ENCODE peak calls at places on chromosomes 5 and 9, in ten cellular contexts. P is pancreas, M is HT-29, S is neural crest cell, E is adrenal gland, C is progenitor cell of endocrine pancreas, G is AG04449, I is MCF 10A, A is HFF-Myc, L is pons. D is an unnamed sample.

GRCh38 chr5:177982072-177982727 is 13.8 kb downstream of the PROP1 start:
- DNase-seq in I (peak), M (peak), A (no peak), S (no peak), P (peak), G (no peak), E (no peak), L (no peak), C (no peak), D (no peak)

GRCh38 chr9:136512651-136513066 is 29.8 kb upstream of the SEC16A start:
- DNase-seq in P (no peak), M (peak), L (no peak), C (no peak), A (no peak), G (no peak), S (no peak), E (no peak), I (no peak), D (no peak)

GRCh38 chr9:129665008-129665771 is at the start of gene PRRX2:
- DNase-seq in I (no peak), S (peak), A (no peak), G (no peak), E (no peak), M (no peak), C (no peak), P (no peak), L (no peak), D (no peak)

GRCh38 chr9:120289990-120290925 is 289.7 kb downstream of the CDK5RAP2 start:
- DNase-seq in C (no peak), L (no peak), A (no peak), I (peak), G (no peak), P (no peak), S (no peak), E (peak), M (no peak), D (no peak)

GRCh38 chr9:131609116-131609830 is 64.0 kb downstream of the PRRT1B start:
- DNase-seq in G (peak), L (peak), E (no peak), S (no peak), C (no peak), A (no peak), M (no peak), P (no peak), I (peak), D (no peak)

GRCh38 chr5:6592611-6593010 is 40.2 kb downstream of the NSUN2 start:
- DNase-seq in M (no peak), E (peak), L (no peak), P (no peak), A (no peak), I (peak), S (no peak), G (no peak), C (no peak), D (no peak)

GRCh38 chr5:77958642-77959315 is 182.6 kb upstream of the TBCA start:
- DNase-seq in M (no peak), G (no peak), C (no peak), A (no peak), I (no peak), L (no peak), P (no peak), S (peak), E (no peak), D (no peak)

GRCh38 chr5:23139338-23140171 is 286.4 kb upstream of the CDH12 start:
- DNase-seq in E (no peak), I (peak), L (peak), A (no peak), S (no peak), P (no peak), G (no peak), M (peak), C (no peak), D (no peak)

GRCh38 chr5:66224273-66224672 is 80.2 kb downstream of the SREK1 start:
- DNase-seq in M (no peak), P (no peak), S (no peak), G (no peak), A (no peak), I (no peak), E (no peak), L (no peak), C (no peak), D (no peak)

GRCh38 chr9:16337322-16338029 is 533.0 kb downstream of the BNC2 start:
- DNase-seq in M (no peak), S (no peak), A (peak), P (no peak), G (peak), C (no peak), I (peak), L (peak), E (peak), D (no peak)

GRCh38 chr5:180289966-180290365 is 1.9 kb downstream of the MAPK9 start:
- DNase-seq in C (no peak), A (no peak), S (no peak), P (peak), E (no peak), G (no peak), M (no peak), L (no peak), I (peak), D (no peak)

GRCh38 chr5:113487779-113488644 is at the start of gene MCC:
- DNase-seq in I (peak), G (peak), C (peak), S (peak), L (peak), P (peak), E (peak), M (no peak), A (peak), D (peak)

GRCh38 chr9:114908796-114909448 is 21.5 kb downstream of the TNFSF8 start:
- DNase-seq in E (peak), G (no peak), L (no peak), I (no peak), M (no peak), S (no peak), A (no peak), C (no peak), P (no peak), D (no peak)

GRCh38 chr5:93371893-93372292 is 209.1 kb downstream of the NR2F1-AS1 start:
- DNase-seq in P (no peak), I (no peak), M (no peak), E (no peak), A (no peak), L (no peak), C (no peak), G (no peak), S (no peak), D (no peak)

GRCh38 chr5:124276166-124276565 is 470.3 kb downstream of the ZNF608 start:
- DNase-seq in I (no peak), G (no peak), M (no peak), L (no peak), C (no peak), P (no peak), A (no peak), E (no peak), S (no peak), D (no peak)

GRCh38 chr5:37816883-37817282 is 23.0 kb downstream of the GDNF start:
- DNase-seq in E (no peak), S (no peak), M (no peak), I (no peak), L (peak), A (no peak), P (no peak), C (no peak), G (no peak), D (no peak)

GRCh38 chr5:55599148-55600050 is 64.6 kb upstream of the PLPP1 start:
- DNase-seq in G (no peak), C (no peak), A (no peak), L (no peak), E (no peak), P (no peak), I (no peak), S (no peak), M (no peak), D (no peak)

GRCh38 chr9:96581823-96582598 is 37.6 kb downstream of the CDC14B start:
- DNase-seq in I (no peak), L (no peak), S (no peak), C (no peak), E (no peak), P (no peak), M (no peak), G (no peak), A (no peak), D (no peak)

GRCh38 chr5:171953860-171954701 is 52.4 kb downstream of the FBXW11 start:
- DNase-seq in G (peak), P (no peak), C (no peak), L (no peak), S (no peak), E (no peak), I (no peak), A (no peak), M (no peak), D (no peak)

GRCh38 chr5:39616131-39616530 is 191.4 kb upstream of the DAB2 start:
- DNase-seq in P (no peak), I (no peak), A (no peak), E (no peak), S (no peak), G (no peak), C (no peak), L (no peak), M (no peak), D (no peak)

GRCh38 chr5:37954561-37954960 is 114.7 kb upstream of the GDNF start:
- DNase-seq in L (no peak), G (no peak), C (no peak), S (no peak), E (no peak), I (no peak), P (no peak), M (no peak), A (no peak), D (no peak)

GRCh38 chr9:138022121-138022741 is 144.6 kb downstream of the CACNA1B start:
- DNase-seq in M (peak), A (no peak), E (no peak), P (peak), I (no peak), C (no peak), S (no peak), G (no peak), L (no peak), D (no peak)

GRCh38 chr9:33698267-33698666 is 97.1 kb upstream of the PRSS3 start:
- DNase-seq in E (no peak), M (no peak), L (no peak), A (no peak), S (no peak), I (peak), G (no peak), C (no peak), P (no peak), D (no peak)

GRCh38 chr5:143629871-143630658 is 181.9 kb upstream of the HMHB1 start:
- DNase-seq in I (peak), E (no peak), M (peak), A (no peak), C (no peak), S (no peak), L (no peak), G (no peak), P (no peak), D (no peak)

GRCh38 chr9:123406691-123407536 is 50.9 kb downstream of the CRB2 start:
- DNase-seq in E (no peak), M (no peak), I (no peak), P (no peak), G (no peak), C (no peak), L (no peak), A (no peak), S (no peak), D (no peak)

GRCh38 chr5:73625905-73626811 is at the start of gene ARHGEF28:
- DNase-seq in P (peak), L (no peak), A (no peak), I (peak), S (peak), C (peak), G (no peak), E (peak), M (peak), D (peak)

GRCh38 chr5:124053340-124053739 is 541.4 kb downstream of the CSNK1G3 start:
- DNase-seq in S (no peak), P (no peak), E (no peak), A (no peak), I (no peak), G (no peak), C (no peak), M (no peak), L (no peak), D (no peak)

GRCh38 chr9:130073373-130073772 is 19.7 kb downstream of the GPR107 start:
- DNase-seq in I (no peak), C (no peak), S (no peak), A (no peak), E (no peak), G (no peak), L (no peak), P (no peak), M (no peak), D (no peak)

GRCh38 chr9:128222026-128222425 is 18.8 kb downstream of the DNM1 start:
- DNase-seq in S (no peak), G (no peak), E (no peak), L (no peak), P (no peak), A (no peak), M (no peak), I (no peak), C (no peak), D (no peak)

GRCh38 chr5:59193616-59194319 is 610.9 kb downstream of the RAB3C start:
- DNase-seq in P (no peak), S (no peak), E (no peak), C (no peak), I (peak), G (peak), L (no peak), A (peak), M (peak), D (no peak)

GRCh38 chr5:31913796-31914188 is 260.3 kb downstream of the GOLPH3 start:
- DNase-seq in A (no peak), M (no peak), I (no peak), G (no peak), S (no peak), E (no peak), C (no peak), P (no peak), L (no peak), D (no peak)

D was measured in coronary artery.